ENCODE peak calls at places on chromosomes 11 and 22, in nine cellular contexts. M is PC-3, I is kidney, G is left ventricle myocardium inferior, C is esophagus squamous epithelium, E is left lung, T is mammary epithelial cell, F is ovary, K is neural progenitor cell. J is an unnamed sample. For H3K9me3 and H3K4me1, the result is how much of the 10 kb centered on the place peaks cover.

GRCh38 chr11:70736461-70736860 is 338.1 kb downstream of the CTTN start:
- DNase-seq in M (no peak), I (peak), G (no peak), C (no peak), E (no peak), T (no peak), F (no peak), K (no peak), J (no peak)

GRCh38 chr22:50621948-50622722 is 5.8 kb downstream of the ARSA start:
- DNase-seq in M (peak), I (peak), G (no peak), C (no peak), E (peak), T (peak), F (no peak), K (peak), J (no peak)

GRCh38 chr22:44026630-44027511 is 2.8 kb downstream of the PARVB start:
- DNase-seq in M (no peak), I (peak), G (peak), C (peak), E (peak), T (no peak), F (no peak), K (no peak), J (peak)

GRCh38 chr11:76684470-76684869 is 13.9 kb upstream of the LRRC32 start:
- DNase-seq in M (no peak), I (no peak), G (no peak), C (no peak), E (peak), T (no peak), F (no peak), K (no peak), J (no peak)

GRCh38 chr11:22879615-22880014 is 19.3 kb upstream of the CCDC179 start:
- DNase-seq in M (no peak), I (no peak), G (no peak), C (no peak), E (no peak), T (no peak), F (no peak), K (no peak), J (no peak)

GRCh38 chr11:100445231-100445735 is 241.8 kb upstream of the ARHGAP42 start:
- DNase-seq in M (peak), I (no peak), G (no peak), C (no peak), E (no peak), T (peak), F (no peak), K (peak), J (no peak)

GRCh38 chr11:104618949-104619348 is 279.3 kb downstream of the CASP12 start:
- DNase-seq in M (no peak), I (no peak), G (no peak), C (no peak), E (no peak), T (no peak), F (no peak), K (no peak), J (no peak)

GRCh38 chr11:125128450-125128849 is 17.0 kb upstream of the TMEM218 start:
- DNase-seq in M (peak), I (no peak), G (no peak), C (no peak), E (no peak), T (peak), F (no peak), K (no peak), J (no peak)

GRCh38 chr11:69213315-69213714 is 57.6 kb downstream of the SMIM38 start:
- DNase-seq in M (no peak), I (no peak), G (no peak), C (no peak), E (no peak), T (peak), F (no peak), K (no peak), J (no peak)

GRCh38 chr11:134157451-134157850 is 66.3 kb downstream of the NCAPD3 start:
- DNase-seq in M (no peak), I (no peak), G (no peak), C (no peak), E (no peak), T (no peak), F (no peak), K (no peak), J (no peak)

GRCh38 chr11:19919050-19919561 is 206.5 kb downstream of the NAV2 start:
- DNase-seq in M (peak), I (no peak), G (peak), C (no peak), E (peak), T (peak), F (no peak), K (no peak), J (peak)

GRCh38 chr11:28679795-28680194 is 571.6 kb downstream of the METTL15 start:
- DNase-seq in M (no peak), I (no peak), G (no peak), C (no peak), E (no peak), T (no peak), F (no peak), K (no peak), J (no peak)

GRCh38 chr11:130029137-130029536 is 26.5 kb upstream of the PRDM10 start:
- DNase-seq in M (peak), I (no peak), G (no peak), C (no peak), E (no peak), T (peak), F (no peak), K (peak), J (no peak)

GRCh38 chr11:76615950-76616349 is 54.6 kb downstream of the LRRC32 start:
- DNase-seq in M (no peak), I (no peak), G (peak), C (no peak), E (no peak), T (no peak), F (peak), K (no peak), J (no peak)

GRCh38 chr11:46526489-46527215 is 67.2 kb downstream of the AMBRA1 start:
- DNase-seq in M (no peak), I (no peak), G (no peak), C (no peak), E (no peak), T (peak), F (no peak), K (no peak), J (no peak)

GRCh38 chr11:130637566-130637965 is 189.1 kb downstream of the ADAMTS15 start:
- DNase-seq in M (no peak), I (no peak), G (no peak), C (no peak), E (no peak), T (no peak), F (no peak), K (no peak), J (no peak)

GRCh38 chr11:124108158-124108557 is 7.1 kb upstream of the VWA5A start:
- DNase-seq in M (peak), I (no peak), G (no peak), C (no peak), E (no peak), T (peak), F (no peak), K (peak), J (no peak)
- TF ChIP-seq CTCF in M (peak), I (no peak), G (no peak), C (no peak), E (no peak), T (peak), F (no peak), K (peak), J (peak)

DNA sequence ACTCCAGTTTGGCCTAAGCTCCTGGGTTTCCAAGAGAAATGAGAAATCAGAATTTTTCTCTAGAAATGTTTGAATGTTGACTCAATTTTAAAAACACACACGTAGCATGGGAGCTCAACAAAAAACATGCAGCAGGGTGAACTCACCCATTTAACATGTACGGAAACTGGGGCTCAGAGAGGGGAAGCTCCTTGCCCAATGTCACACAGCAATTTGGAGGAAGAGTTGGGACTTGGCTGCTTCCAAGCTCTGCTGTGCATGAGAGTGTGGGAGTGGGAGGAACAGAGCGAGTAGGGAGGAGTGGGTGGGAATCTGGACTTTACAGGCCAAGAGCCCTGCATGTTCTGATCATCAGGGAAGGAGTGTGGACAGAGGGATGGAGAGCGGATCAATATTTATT is 5.9 kb downstream of the TPST2 start:
- DNase-seq in M (no peak), I (peak), G (no peak), C (no peak), E (no peak), T (no peak), F (no peak), K (no peak), J (no peak)
- H3K9me3 ChIP-seq in M (under half), I (under half), G (under half), C (under half), E (under half), T (under half), F (under half), K (under half), J (under half)

GRCh38 chr22:17912942-17913704 is 111.2 kb downstream of the MICAL3 start:
- DNase-seq in M (no peak), I (no peak), G (no peak), C (no peak), E (no peak), T (no peak), F (no peak), K (no peak), J (no peak)
- H3K4me1 ChIP-seq in M (under half), I (under half), G (half or more), C (under half), E (under half), T (under half), F (under half), K (under half), J (under half)

GRCh38 chr11:92569717-92570116 is 345.1 kb downstream of the FAT3 start:
- DNase-seq in M (no peak), I (no peak), G (no peak), C (no peak), E (no peak), T (no peak), F (no peak), K (no peak), J (no peak)
- TF ChIP-seq CTCF in M (no peak), I (no peak), G (no peak), C (no peak), E (no peak), T (no peak), F (no peak), K (no peak), J (no peak)

GRCh38 chr22:48580481-48580970 is 1247.1 kb downstream of the BRD1 start:
- DNase-seq in M (no peak), I (peak), G (no peak), C (no peak), E (peak), T (no peak), F (no peak), K (no peak), J (peak)

GRCh38 chr22:48577691-48578090 is 1250.0 kb downstream of the BRD1 start:
- DNase-seq in M (no peak), I (peak), G (no peak), C (no peak), E (peak), T (no peak), F (no peak), K (no peak), J (peak)

GRCh38 chr22:48579915-48580279 is 1247.8 kb downstream of the BRD1 start:
- DNase-seq in M (no peak), I (peak), G (no peak), C (no peak), E (peak), T (no peak), F (no peak), K (no peak), J (peak)

GRCh38 chr22:48578138-48579034 is 1249.3 kb downstream of the BRD1 start:
- DNase-seq in M (no peak), I (peak), G (no peak), C (no peak), E (peak), T (no peak), F (no peak), K (no peak), J (peak)

GRCh38 chr22:48579035-48579914 is 1248.4 kb downstream of the BRD1 start:
- DNase-seq in M (no peak), I (peak), G (no peak), C (no peak), E (peak), T (no peak), F (no peak), K (peak), J (peak)
- H3K9me3 ChIP-seq in M (under half), I (under half), G (under half), C (under half), E (under half), T (under half), F (under half), K (under half), J (under half)

DNA sequence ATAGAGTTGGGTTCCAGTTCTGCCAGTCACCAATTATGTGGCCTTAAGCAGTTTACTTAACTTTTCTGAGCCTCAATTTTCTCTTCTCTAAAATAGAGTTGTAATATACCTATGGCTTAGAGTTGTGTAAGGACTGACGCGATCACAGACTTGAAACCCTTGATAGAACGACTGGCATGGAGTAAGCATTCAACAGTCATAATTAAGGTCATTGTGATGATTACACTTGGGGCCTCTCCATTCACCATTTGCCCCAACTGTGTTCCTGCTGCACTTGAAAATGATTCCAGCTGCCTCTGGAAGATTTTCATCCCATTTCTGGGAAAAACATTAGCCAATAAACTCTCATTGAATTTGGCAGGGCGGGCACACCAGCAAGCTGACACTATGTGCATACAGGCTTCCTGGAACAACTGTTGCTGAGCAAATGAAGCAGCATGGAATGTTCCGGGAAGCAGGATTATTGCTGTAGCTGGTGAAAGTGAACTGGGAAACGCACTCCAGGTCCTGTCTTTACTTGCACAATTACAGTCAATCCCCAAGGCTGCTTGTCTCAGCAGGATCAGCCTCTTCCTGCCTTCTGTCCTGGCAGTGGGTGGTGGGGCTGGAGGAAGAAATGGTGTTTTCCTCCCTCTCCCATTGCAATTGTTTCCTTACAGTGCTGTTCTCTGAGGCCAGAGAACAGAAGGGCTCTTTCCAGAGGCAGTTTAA is 19.6 kb downstream of the CD44 start:
- DNase-seq in M (no peak), I (peak), G (no peak), C (no peak), E (no peak), T (peak), F (no peak), K (no peak), J (no peak)
- H3K4me1 ChIP-seq in M (under half), I (under half), G (under half), C (half or more), E (half or more), T (half or more), F (under half), K (under half), J (half or more)

GRCh38 chr11:110711776-110712642 is at the start of gene ARHGAP20:
- DNase-seq in M (peak), I (peak), G (peak), C (no peak), E (peak), T (peak), F (peak), K (peak), J (peak)
- TF ChIP-seq CTCF in M (no peak), I (no peak), G (no peak), C (no peak), E (no peak), T (no peak), F (no peak), K (no peak), J (peak)

GRCh38 chr22:49437356-49437755 is 390.3 kb downstream of the BRD1 start:
- DNase-seq in M (no peak), I (no peak), G (no peak), C (no peak), E (no peak), T (no peak), F (no peak), K (no peak), J (no peak)

GRCh38 chr22:49444781-49445180 is 382.9 kb downstream of the BRD1 start:
- DNase-seq in M (no peak), I (no peak), G (no peak), C (no peak), E (no peak), T (no peak), F (no peak), K (no peak), J (no peak)

GRCh38 chr22:49439373-49439772 is 388.3 kb downstream of the BRD1 start:
- DNase-seq in M (no peak), I (peak), G (no peak), C (no peak), E (no peak), T (no peak), F (no peak), K (no peak), J (no peak)

GRCh38 chr22:49437956-49438355 is 389.7 kb downstream of the BRD1 start:
- DNase-seq in M (no peak), I (no peak), G (no peak), C (no peak), E (no peak), T (no peak), F (no peak), K (no peak), J (no peak)

DNA sequence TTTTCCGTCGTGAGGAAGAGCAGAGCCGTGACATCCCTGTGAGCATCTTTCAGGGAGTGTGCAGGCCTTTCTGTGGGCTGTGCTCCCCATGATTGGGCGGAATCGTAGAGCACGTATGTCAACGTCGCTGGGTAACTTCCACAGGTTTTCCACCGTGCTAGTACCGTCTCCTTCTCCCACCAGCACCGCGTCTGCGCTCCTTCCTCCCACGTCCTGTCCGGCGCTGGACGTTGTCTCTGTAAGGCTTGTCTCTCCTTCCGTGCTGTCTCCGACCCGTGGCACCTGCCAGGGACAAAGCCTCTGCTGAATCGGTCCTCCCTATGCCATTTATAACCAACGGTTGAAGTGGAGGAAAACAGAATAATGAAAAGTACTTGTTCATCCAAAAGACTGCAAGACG is 386.7 kb downstream of the BRD1 start:
- DNase-seq in M (no peak), I (no peak), G (no peak), C (no peak), E (no peak), T (no peak), F (no peak), K (no peak), J (no peak)
- H3K9me3 ChIP-seq in M (under half), I (under half), G (under half), C (under half), E (under half), T (under half), F (under half), K (under half), J (under half)

GRCh38 chr22:39938509-39938908 is 21.7 kb upstream of the TMA7B start:
- DNase-seq in M (no peak), I (no peak), G (no peak), C (no peak), E (no peak), T (peak), F (no peak), K (no peak), J (no peak)
- H3K4me1 ChIP-seq in M (under half), I (under half), G (under half), C (under half), E (under half), T (under half), F (under half), K (under half), J (under half)

GRCh38 chr11:131787119-131787518 is 416.7 kb downstream of the NTM start:
- DNase-seq in M (no peak), I (no peak), G (no peak), C (no peak), E (no peak), T (no peak), F (no peak), K (no peak), J (no peak)
- TF ChIP-seq CTCF in M (no peak), I (no peak), G (no peak), C (no peak), E (no peak), T (no peak), F (no peak), K (no peak), J (no peak)